ENCODE peak calls at places on chromosomes 1 and 21, in five cellular contexts. R, T, K, E and G are unnamed samples.

GRCh38 chr1:193707271-193708015 is 521.0 kb upstream of the B3GALT2 start:
- DNase-seq in R (no peak), T (no peak), K (no peak), E (no peak), G (no peak)

GRCh38 chr1:160884579-160884978 is 401 bp downstream of the ITLN1 start:
- DNase-seq in R (no peak), T (no peak), K (no peak), E (no peak), G (no peak)

GRCh38 chr1:230108580-230108979 is 41.5 kb downstream of the GALNT2 start:
- DNase-seq in R (no peak), T (no peak), K (no peak), E (no peak), G (no peak)

GRCh38 chr1:41662061-41662655 is 177.7 kb upstream of the EDN2 start:
- DNase-seq in R (peak; percentile 39), T (peak; percentile 82), K (peak; percentile 52), E (peak; percentile 69), G (peak; percentile 91)

GRCh38 chr21:15140321-15141019 is 75.7 kb upstream of the NRIP1 start:
- DNase-seq in R (no peak), T (no peak), K (no peak), E (no peak), G (no peak)

GRCh38 chr1:21491483-21492170 is 17.6 kb upstream of the ALPL start:
- DNase-seq in R (no peak), T (no peak), K (no peak), E (no peak), G (no peak)

GRCh38 chr1:111990878-111991760 is 1.7 kb upstream of the KCND3 start:
- DNase-seq in R (peak; percentile 23), T (no peak), K (peak; percentile 28), E (no peak), G (peak; percentile 92)

GRCh38 chr1:204261746-204262505 is 48.1 kb upstream of the GOLT1A start:
- DNase-seq in R (no peak), T (no peak), K (no peak), E (no peak), G (no peak)

GRCh38 chr1:65297686-65298085 is 11.7 kb upstream of the DNAJC6 start:
- DNase-seq in R (no peak), T (no peak), K (no peak), E (no peak), G (no peak)

GRCh38 chr1:42999308-42999707 is 40.6 kb upstream of the SLC2A1 start:
- DNase-seq in R (no peak), T (no peak), K (no peak), E (no peak), G (no peak)

GRCh38 chr1:31755197-31755611 is 8.9 kb downstream of the ADGRB2 start:
- DNase-seq in R (no peak), T (no peak), K (no peak), E (no peak), G (no peak)

GRCh38 chr1:107430540-107431228 is 289.8 kb downstream of the NTNG1 start:
- DNase-seq in R (no peak), T (no peak), K (no peak), E (peak; percentile 6), G (no peak)

GRCh38 chr1:204464174-204464573 is 30.4 kb downstream of the PIK3C2B start:
- DNase-seq in R (no peak), T (peak; percentile 15), K (no peak), E (no peak), G (no peak)

GRCh38 chr1:37699147-37699546 is 6.8 kb downstream of the CDCA8 start:
- DNase-seq in R (no peak), T (no peak), K (no peak), E (no peak), G (no peak)

GRCh38 chr1:24562625-24563024 is 6.7 kb downstream of the NCMAP start:
- DNase-seq in R (no peak), T (no peak), K (no peak), E (no peak), G (no peak)